ENCODE peak calls at places on chromosomes 5 and 9, in four cellular contexts. One of them, this sample, is unnamed.

GRCh38 chr5:133205649-133206048 is 153.8 kb downstream of the HSPA4 start:
- DNase-seq in SIG-M5: no peak
- DNase-seq in iris pigment epithelial cell: peak; percentile 9
- DNase-seq in GM12891: no peak
- DNase-seq in this sample: no peak

GRCh38 chr9:131419029-131419614 is 25.2 kb downstream of the PRRC2B start:
- DNase-seq in SIG-M5: no peak
- DNase-seq in iris pigment epithelial cell: peak; percentile 63
- DNase-seq in GM12891: no peak
- DNase-seq in this sample: no peak

GRCh38 chr5:161400583-161400982 is 145.9 kb downstream of the GABRB2 start:
- DNase-seq in SIG-M5: no peak
- DNase-seq in iris pigment epithelial cell: no peak
- DNase-seq in GM12891: no peak
- DNase-seq in this sample: no peak

GRCh38 chr9:37669232-37669631 is 18.5 kb downstream of the FRMPD1 start:
- DNase-seq in SIG-M5: no peak
- DNase-seq in iris pigment epithelial cell: no peak
- DNase-seq in GM12891: no peak
- DNase-seq in this sample: no peak

GRCh38 chr5:39755986-39756385 is 331.2 kb upstream of the DAB2 start:
- DNase-seq in SIG-M5: no peak
- DNase-seq in iris pigment epithelial cell: peak; percentile 97
- DNase-seq in GM12891: no peak
- DNase-seq in this sample: no peak

GRCh38 chr5:71790433-71790832 is 71.4 kb downstream of the CARTPT start:
- DNase-seq in SIG-M5: no peak
- DNase-seq in iris pigment epithelial cell: no peak
- DNase-seq in GM12891: no peak
- DNase-seq in this sample: no peak

GRCh38 chr5:175701797-175702196 is 43.9 kb downstream of the HRH2 start:
- DNase-seq in SIG-M5: no peak
- DNase-seq in iris pigment epithelial cell: no peak
- DNase-seq in GM12891: no peak
- DNase-seq in this sample: no peak

GRCh38 chr5:168023190-168023589 is 268.3 kb upstream of the WWC1 start:
- DNase-seq in SIG-M5: no peak
- DNase-seq in iris pigment epithelial cell: no peak
- DNase-seq in GM12891: no peak
- DNase-seq in this sample: no peak

GRCh38 chr9:127667906-127668305 is 38.9 kb upstream of the CFAP157 start:
- DNase-seq in SIG-M5: no peak
- DNase-seq in iris pigment epithelial cell: no peak
- DNase-seq in GM12891: no peak
- DNase-seq in this sample: no peak

GRCh38 chr5:133386662-133387061 is 225.7 kb downstream of the FSTL4 start:
- DNase-seq in SIG-M5: no peak
- DNase-seq in iris pigment epithelial cell: no peak
- DNase-seq in GM12891: no peak
- DNase-seq in this sample: no peak

GRCh38 chr9:26746357-26747072 is 146.1 kb downstream of the CAAP1 start:
- DNase-seq in SIG-M5: no peak
- DNase-seq in iris pigment epithelial cell: peak; percentile 74
- DNase-seq in GM12891: no peak
- DNase-seq in this sample: no peak

GRCh38 chr9:106885451-106885850 is 22.5 kb downstream of the ZNF462 start:
- DNase-seq in SIG-M5: no peak
- DNase-seq in iris pigment epithelial cell: peak; percentile 90
- DNase-seq in GM12891: no peak
- DNase-seq in this sample: no peak

GRCh38 chr9:136739509-136739908 is 3.2 kb downstream of the LCN10 start:
- DNase-seq in SIG-M5: no peak
- DNase-seq in iris pigment epithelial cell: no peak
- DNase-seq in GM12891: no peak
- DNase-seq in this sample: no peak

GRCh38 chr5:40227927-40228326 is 451.8 kb upstream of the PTGER4 start:
- DNase-seq in SIG-M5: no peak
- DNase-seq in iris pigment epithelial cell: no peak
- DNase-seq in GM12891: no peak
- DNase-seq in this sample: no peak

This sample was measured in activated T-helper 1 cell treated with anti-CD3 and anti-CD28 coated beads, Interleukin-2, amount 50 U/mL, for 16 hours.